ENCODE peak calls at places on chromosome 15, in six cellular contexts. M is dorsolateral prefrontal cortex, J is cardiac muscle cell, L is esophagus muscularis mucosa, T is HFFc6, A is pancreas. P is an unnamed sample.

GRCh38 chr15:73237910-73238309 is 130.8 kb downstream of the HCN4 start:
- DNase-seq in A (no peak), T (no peak), L (no peak), M (no peak), J (no peak), P (no peak)

GRCh38 chr15:84741151-84741550 is 7.2 kb upstream of the ZNF592 start:
- DNase-seq in A (no peak), T (no peak), M (no peak), L (no peak), J (no peak), P (no peak)

GRCh38 chr15:85404922-85405293 is 24.5 kb downstream of the AKAP13 start:
- DNase-seq in A (no peak), L (no peak), J (no peak), T (no peak), M (no peak), P (no peak)

GRCh38 chr15:34437687-34438086 is at the start of gene GOLGA8A:
- DNase-seq in M (peak; percentile 55), L (no peak), A (no peak), J (peak; percentile 65), T (no peak), P (peak; percentile 85)

GRCh38 chr15:96340348-96340610 is 9.8 kb downstream of the NR2F2 start:
- DNase-seq in M (no peak), A (no peak), J (no peak), L (no peak), T (no peak), P (no peak)

GRCh38 chr15:28945626-28946215 is 59.9 kb downstream of the APBA2 start:
- DNase-seq in J (no peak), T (no peak), M (peak; percentile 30), A (no peak), L (no peak), P (no peak)

GRCh38 chr15:40969363-40969762 is 16.1 kb downstream of the CHAC1 start:
- DNase-seq in M (no peak), T (no peak), A (no peak), J (no peak), L (no peak), P (no peak)

GRCh38 chr15:51727141-51727897 is 10.1 kb downstream of the LYSMD2 start:
- DNase-seq in J (peak; percentile 21), M (no peak), L (no peak), T (peak; percentile 69), A (no peak), P (no peak)

GRCh38 chr15:79919090-79919748 is 22.4 kb upstream of the MTHFS start:
- DNase-seq in L (no peak), J (no peak), A (no peak), M (no peak), T (no peak), P (no peak)

GRCh38 chr15:64225804-64226203 is 63.0 kb upstream of the PPIB start:
- DNase-seq in T (no peak), J (no peak), L (no peak), A (no peak), M (no peak), P (no peak)

GRCh38 chr15:65189102-65189740 is 4.1 kb upstream of the CLPX start:
- DNase-seq in J (peak; percentile 79), L (no peak), M (no peak), A (no peak), T (peak; percentile 42), P (no peak)

GRCh38 chr15:36845270-36845669 is 255.1 kb downstream of the MEIS2 start:
- DNase-seq in M (no peak), A (no peak), T (no peak), L (no peak), J (no peak), P (no peak)

GRCh38 chr15:25954398-25954797 is 91.3 kb upstream of the ATP10A start:
- DNase-seq in L (no peak), M (no peak), J (no peak), A (no peak), T (no peak), P (no peak)

GRCh38 chr15:77622212-77622941 is 10.3 kb downstream of the LINGO1 start:
- DNase-seq in L (no peak), A (no peak), T (no peak), M (no peak), J (no peak), P (no peak)

GRCh38 chr15:63104727-63105126 is 16.9 kb upstream of the LACTB start:
- DNase-seq in L (no peak), T (no peak), A (no peak), M (no peak), J (peak; percentile 83), P (no peak)

GRCh38 chr15:70505971-70506887 is 257.1 kb downstream of the UACA start:
- DNase-seq in M (no peak), A (no peak), J (no peak), L (no peak), T (no peak), P (peak; percentile 43)

GRCh38 chr15:68431792-68432401 is at the start of gene ITGA11:
- DNase-seq in T (no peak), A (peak; percentile 58), L (peak; percentile 92), J (peak; percentile 67), M (peak; percentile 19), P (peak; percentile 70)

GRCh38 chr15:52760562-52760961 is 29.6 kb downstream of the ONECUT1 start:
- DNase-seq in M (no peak), T (no peak), J (no peak), A (no peak), L (no peak), P (no peak)

GRCh38 chr15:57582080-57582479 is 9.6 kb upstream of the MYZAP start:
- DNase-seq in M (no peak), A (no peak), J (no peak), T (no peak), L (no peak), P (no peak)

GRCh38 chr15:41218851-41219250 is 11.7 kb downstream of the EXD1 start:
- DNase-seq in L (no peak), J (no peak), M (no peak), T (no peak), A (no peak), P (no peak)

GRCh38 chr15:75455982-75456531 is 4.6 kb upstream of the SIN3A start:
- DNase-seq in J (peak; percentile 49), T (peak; percentile 47), A (no peak), L (no peak), M (no peak), P (no peak)

GRCh38 chr15:90219421-90220141 is 14.2 kb downstream of the CIB1 start:
- DNase-seq in T (no peak), J (peak; percentile 33), L (no peak), M (no peak), A (no peak), P (peak; percentile 75)

GRCh38 chr15:70234256-70234965 is 136.7 kb upstream of the TLE3 start:
- DNase-seq in M (no peak), T (peak; percentile 84), A (no peak), J (peak; percentile 92), L (no peak), P (no peak)

GRCh38 chr15:51624022-51624421 is 1.5 kb upstream of the DMXL2 start:
- DNase-seq in A (no peak), L (no peak), T (no peak), M (no peak), J (no peak), P (no peak)

GRCh38 chr15:49460411-49460941 is 37.4 kb downstream of the FGF7 start:
- DNase-seq in T (no peak), L (no peak), M (no peak), A (no peak), J (no peak), P (no peak)

GRCh38 chr15:66293419-66294156 is at the start of gene DIS3L:
- DNase-seq in L (no peak), T (no peak), A (peak; percentile 55), M (peak; percentile 32), J (peak; percentile 77), P (peak; percentile 63)
- TF ChIP-seq CTCF in L (no peak), T (no peak), A (no peak), M (no peak), J (no peak), P (no peak)

DNA sequence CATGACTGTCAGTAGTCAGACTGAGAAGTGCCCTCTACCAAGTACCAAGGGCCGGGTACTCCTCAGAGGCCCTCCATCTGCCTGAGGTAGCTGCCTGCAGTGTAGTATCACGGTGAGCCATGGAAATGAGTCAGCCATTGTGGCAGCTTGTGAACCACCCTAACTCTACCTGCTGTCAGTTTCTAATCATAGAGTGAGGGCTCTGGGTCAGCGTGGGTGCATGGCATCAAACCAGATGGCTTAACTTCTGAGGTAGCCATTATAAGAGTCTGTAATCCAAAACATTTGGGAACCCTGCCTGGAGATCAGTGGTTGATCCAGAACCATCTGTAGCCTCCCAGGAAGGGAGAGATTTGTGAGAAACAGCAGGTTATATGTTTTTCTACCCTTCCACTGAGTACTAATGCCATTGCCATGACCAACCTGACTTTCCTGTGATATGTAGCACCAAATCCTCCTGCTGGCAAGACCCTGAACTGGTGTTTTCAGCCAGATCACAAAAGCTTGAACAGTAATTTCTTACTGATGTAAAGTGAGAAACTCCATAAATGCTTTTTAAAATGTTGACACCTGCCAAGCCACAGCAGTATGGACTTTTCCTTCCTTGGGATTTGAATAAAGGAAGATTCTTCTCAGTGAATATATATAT is 38.9 kb downstream of the ABHD2 start:
- DNase-seq in A (no peak), L (no peak), J (no peak), T (no peak), M (no peak), P (no peak)
- TF ChIP-seq CTCF in A (no peak), L (no peak), J (no peak), T (peak; percentile 55), M (no peak), P (peak; percentile 15)

GRCh38 chr15:88609344-88609743 is 11.8 kb upstream of the AEN start:
- DNase-seq in L (no peak), T (no peak), M (no peak), A (no peak), J (no peak), P (no peak)

GRCh38 chr15:88612186-88612796 is 8.8 kb upstream of the AEN start:
- DNase-seq in L (no peak), A (no peak), J (no peak), T (no peak), M (no peak), P (no peak)

GRCh38 chr15:88608607-88609181 is 12.4 kb upstream of the AEN start:
- DNase-seq in J (no peak), T (no peak), A (no peak), M (no peak), L (no peak), P (no peak)

GRCh38 chr15:88613074-88613944 is 7.8 kb upstream of the AEN start:
- DNase-seq in T (peak; percentile 40), J (peak; percentile 45), L (no peak), A (no peak), M (no peak), P (no peak)

GRCh38 chr15:88610756-88611231 is 10.3 kb upstream of the AEN start:
- DNase-seq in M (no peak), T (peak; percentile 51), A (no peak), L (no peak), J (no peak), P (no peak)
- TF ChIP-seq CTCF in M (no peak), T (peak; percentile 58), A (no peak), L (no peak), J (peak; percentile 16), P (no peak)

GRCh38 chr15:53807500-53807899 is 48.0 kb upstream of the WDR72 start:
- DNase-seq in L (no peak), A (no peak), T (no peak), M (no peak), J (no peak), P (no peak)

GRCh38 chr15:53811530-53811929 is 52.1 kb upstream of the WDR72 start:
- DNase-seq in J (peak; percentile 2), M (no peak), A (no peak), L (no peak), T (peak; percentile 5), P (no peak)

GRCh38 chr15:53802672-53803071 is 43.2 kb upstream of the WDR72 start:
- DNase-seq in A (no peak), J (no peak), T (no peak), M (no peak), L (no peak), P (no peak)

GRCh38 chr15:53808058-53808703 is 48.7 kb upstream of the WDR72 start:
- DNase-seq in J (peak; percentile 2), L (no peak), T (no peak), M (no peak), A (no peak), P (no peak)
- TF ChIP-seq CTCF in J (peak; percentile 56), L (peak; percentile 65), T (peak; percentile 78), M (peak; percentile 60), A (peak; percentile 60), P (peak; percentile 94)